ENCODE peak calls at places on chromosomes 7 and 10, in five cellular contexts. I is psoas muscle, M is IMR-90, L is left lung, N is H9. D is an unnamed sample.

GRCh38 chr10:48610585-48611093 is 5.8 kb upstream of the ARHGAP22 start:
- DNase-seq in M (no peak), L (no peak), I (no peak), N (no peak), D (no peak)

GRCh38 chr7:87574630-87575029 is 26.1 kb downstream of the ABCB1 start:
- DNase-seq in I (no peak), M (peak), N (no peak), L (no peak), D (no peak)

GRCh38 chr10:63901228-63901627 is 380.0 kb downstream of the REEP3 start:
- DNase-seq in I (no peak), L (no peak), M (no peak), N (peak), D (no peak)

GRCh38 chr10:69446650-69447151 is 4.6 kb upstream of the TSPAN15 start:
- DNase-seq in N (no peak), I (no peak), M (peak), L (no peak), D (no peak)

GRCh38 chr7:140552240-140552679 is 73.0 kb upstream of the MKRN1 start:
- DNase-seq in N (no peak), L (no peak), M (no peak), I (peak), D (no peak)

GRCh38 chr10:46516660-46517416 is 39.6 kb downstream of the GPRIN2 start:
- DNase-seq in I (peak), M (peak), N (peak), L (no peak), D (peak)

GRCh38 chr10:77881222-77881621 is 45.3 kb downstream of the DLG5 start:
- DNase-seq in L (no peak), M (no peak), I (no peak), N (no peak), D (no peak)

GRCh38 chr10:67790534-67791408 is 47.2 kb downstream of the DNAJC12 start:
- DNase-seq in L (no peak), M (peak), N (no peak), I (no peak), D (no peak)

GRCh38 chr10:105969884-105970377 is 1194.6 kb downstream of the SORCS1 start:
- DNase-seq in M (no peak), I (no peak), L (no peak), N (no peak), D (no peak)

GRCh38 chr7:55491346-55491745 is 81.0 kb downstream of the VOPP1 start:
- DNase-seq in I (no peak), M (no peak), L (no peak), N (no peak), D (no peak)

GRCh38 chr10:132518572-132519381 is 18.8 kb upstream of the INPP5A start:
- DNase-seq in L (peak), I (peak), N (peak), M (no peak), D (no peak)

GRCh38 chr10:124124123-124124768 is 30.8 kb upstream of the CHST15 start:
- DNase-seq in I (no peak), N (no peak), M (no peak), L (no peak), D (no peak)

GRCh38 chr10:127392351-127393235 is 156.5 kb upstream of the NPS start:
- DNase-seq in I (no peak), N (no peak), L (no peak), M (no peak), D (peak)

GRCh38 chr10:94361161-94361794 is 1.5 kb downstream of the NOC3L start:
- DNase-seq in L (no peak), N (no peak), I (no peak), M (no peak), D (no peak)

GRCh38 chr7:79091661-79092060 is 361.8 kb downstream of the MAGI2 start:
- DNase-seq in L (no peak), N (no peak), M (peak), I (no peak), D (no peak)

GRCh38 chr10:16297652-16298051 is 139.2 kb upstream of the PTER start:
- DNase-seq in N (no peak), I (no peak), M (no peak), L (no peak), D (no peak)

GRCh38 chr10:121900443-121901174 is 27.2 kb downstream of the ATE1 start:
- DNase-seq in N (no peak), I (no peak), L (no peak), M (peak), D (no peak)

GRCh38 chr7:3244241-3244814 is 56.7 kb upstream of the SDK1 start:
- DNase-seq in I (no peak), N (no peak), L (no peak), M (peak), D (no peak)

GRCh38 chr7:98352621-98353020 is 48.3 kb downstream of the BAIAP2L1 start:
- DNase-seq in N (no peak), M (peak), I (no peak), L (no peak), D (no peak)

GRCh38 chr10:122296363-122297120 is 25.4 kb downstream of the BTBD16 start:
- DNase-seq in M (no peak), I (no peak), L (no peak), N (no peak), D (no peak)

GRCh38 chr7:132919776-132920175 is 162.1 kb downstream of the CHCHD3 start:
- DNase-seq in M (no peak), L (no peak), I (no peak), N (no peak), D (no peak)

GRCh38 chr7:65338346-65338745 is 35.3 kb upstream of the ZNF92 start:
- DNase-seq in I (no peak), L (no peak), M (no peak), N (no peak), D (no peak)

GRCh38 chr7:23277359-23277989 is 21.7 kb upstream of the MALSU1 start:
- DNase-seq in M (peak), N (peak), L (no peak), I (no peak), D (no peak)

GRCh38 chr10:37146443-37146842 is 21.0 kb downstream of the ANKRD30A start:
- DNase-seq in N (no peak), M (no peak), L (no peak), I (no peak), D (no peak)

GRCh38 chr10:95517536-95518454 is 43.4 kb downstream of the SORBS1 start:
- DNase-seq in I (no peak), L (no peak), N (no peak), M (peak), D (peak)

GRCh38 chr10:127102176-127102575 is 94.2 kb downstream of the INSYN2A start:
- DNase-seq in M (no peak), N (no peak), L (no peak), I (no peak), D (no peak)

GRCh38 chr10:72008096-72008933 is 44.1 kb downstream of the CHST3 start:
- DNase-seq in L (no peak), M (no peak), I (no peak), N (no peak), D (no peak)

GRCh38 chr10:13685885-13686284 is 99.1 kb downstream of the PRPF18 start:
- DNase-seq in N (no peak), L (no peak), I (no peak), M (no peak), D (peak)

GRCh38 chr10:3775671-3776551 is 9.1 kb downstream of the KLF6 start:
- DNase-seq in L (peak), N (peak), M (peak), I (peak), D (no peak)

GRCh38 chr7:968205-968754 is 7.1 kb downstream of the COX19 start:
- DNase-seq in I (no peak), M (no peak), N (no peak), L (no peak), D (no peak)

GRCh38 chr7:97373743-97374142 is 256.2 kb downstream of the SDHAF3 start:
- DNase-seq in N (no peak), L (no peak), M (no peak), I (no peak), D (no peak)

GRCh38 chr7:151425670-151426075 is 14.3 kb downstream of the CRYGN start:
- DNase-seq in N (no peak), I (no peak), M (peak), L (no peak), D (peak)

GRCh38 chr10:73841526-73842285 is 30.3 kb upstream of the NDST2 start:
- DNase-seq in L (no peak), I (no peak), M (peak), N (no peak), D (no peak)

GRCh38 chr7:45592230-45592991 is 18.2 kb downstream of the ADCY1 start:
- DNase-seq in I (no peak), N (peak), M (no peak), L (no peak), D (peak)

GRCh38 chr10:73756183-73756582 is 12.0 kb downstream of the SEC24C start:
- DNase-seq in I (no peak), N (no peak), L (no peak), M (no peak), D (no peak)

GRCh38 chr10:72694476-72695369 is 2.8 kb downstream of the MCU start:
- DNase-seq in I (no peak), L (no peak), M (peak), N (no peak), D (no peak)

GRCh38 chr7:135855836-135856235 is 107.2 kb upstream of the FAM180A start:
- DNase-seq in M (no peak), N (no peak), I (no peak), L (no peak), D (no peak)

GRCh38 chr7:82713506-82713905 is 269.9 kb upstream of the CACNA2D1 start:
- DNase-seq in N (no peak), L (no peak), I (no peak), M (no peak), D (no peak)

GRCh38 chr7:82715344-82715743 is 271.8 kb upstream of the CACNA2D1 start:
- DNase-seq in I (no peak), N (no peak), M (no peak), L (no peak), D (no peak)

GRCh38 chr7:82714883-82715282 is 271.3 kb upstream of the CACNA2D1 start:
- DNase-seq in I (no peak), N (no peak), M (peak), L (no peak), D (no peak)
- H3K27ac ChIP-seq in I (no peak), N (no peak), M (no peak), L (no peak), D (no peak)

DNA sequence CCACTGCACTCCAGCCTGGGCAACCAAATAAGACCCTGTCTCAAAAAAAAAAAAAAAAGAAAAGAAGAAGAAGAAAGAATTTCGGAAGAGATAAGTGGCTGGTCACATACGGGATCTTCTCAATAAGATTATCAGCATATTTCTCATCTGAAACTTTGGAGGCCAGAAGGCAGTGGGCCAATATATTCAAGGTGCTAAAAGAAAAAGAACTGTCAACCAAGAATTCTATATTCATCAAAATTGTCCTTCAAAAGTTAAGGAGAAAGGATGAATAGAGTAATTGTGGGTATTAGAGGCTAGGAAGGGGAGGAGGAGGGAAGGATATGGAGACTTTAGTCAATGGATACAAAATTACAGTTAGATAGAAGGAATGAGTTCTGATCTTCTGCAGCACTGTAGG is 43.9 kb upstream of the NANOS1 start:
- DNase-seq in I (no peak), N (no peak), L (no peak), M (no peak), D (no peak)
- H3K27ac ChIP-seq in I (no peak), N (no peak), L (no peak), M (no peak), D (no peak)

GRCh38 chr7:6175642-6176041 is 96.8 kb downstream of the CYTH3 start:
- DNase-seq in I (no peak), L (no peak), N (no peak), M (peak), D (peak)
- H3K27ac ChIP-seq in I (peak), L (no peak), N (no peak), M (no peak), D (no peak)

DNA sequence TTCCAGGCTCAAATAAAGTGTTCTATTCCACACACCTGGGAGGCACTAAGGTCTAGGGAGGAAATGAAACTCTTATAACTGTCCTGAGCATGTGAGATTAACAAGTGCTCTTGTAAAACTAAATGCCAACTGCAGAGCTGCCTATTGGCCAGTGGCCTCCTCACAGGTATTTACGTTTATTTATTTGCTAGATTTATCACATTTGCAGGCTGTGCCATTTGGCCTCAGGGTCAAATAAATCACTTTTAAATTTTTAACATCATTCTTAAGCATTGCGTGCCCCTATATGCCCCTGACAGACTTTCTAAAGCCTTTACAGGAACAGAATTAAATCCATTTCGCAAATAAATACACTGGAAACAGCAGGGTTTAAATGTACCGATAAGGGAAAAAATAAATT is 381.8 kb upstream of the NFE2L3 start:
- DNase-seq in M (no peak), I (no peak), L (no peak), N (no peak), D (no peak)
- H3K27ac ChIP-seq in M (no peak), I (peak), L (no peak), N (no peak), D (no peak)

D was measured in aorta.